ENCODE peak calls at places on chromosomes 4 and X, in five cellular contexts. A, L, Q, W and N are unnamed samples.

GRCh38 chrX:23953908-23954269 is 46.1 kb downstream of the CXorf58 start:
- DNase-seq in A (no peak), L (no peak), Q (no peak), W (no peak), N (no peak)

GRCh38 chr4:118968006-118968405 is 79.4 kb downstream of the SYNPO2 start:
- DNase-seq in A (no peak), L (no peak), Q (peak), W (peak), N (no peak)

GRCh38 chr4:87219648-87220093 is 747 bp downstream of the KLHL8 start:
- DNase-seq in A (peak), L (no peak), Q (peak), W (no peak), N (peak)

GRCh38 chrX:43559643-43560042 is 96.5 kb upstream of the MAOA start:
- DNase-seq in A (peak), L (no peak), Q (peak), W (no peak), N (peak)

GRCh38 chrX:107686792-107687191 is 58.5 kb downstream of the PRPS1 start:
- DNase-seq in A (no peak), L (no peak), Q (peak), W (no peak), N (no peak)

GRCh38 chrX:81174286-81174685 is 27.4 kb downstream of the HMGN5 start:
- DNase-seq in A (no peak), L (no peak), Q (peak), W (peak), N (no peak)

GRCh38 chr4:129545599-129546278 is 449.8 kb downstream of the C4orf33 start:
- DNase-seq in A (no peak), L (peak), Q (no peak), W (no peak), N (no peak)

GRCh38 chr4:62871057-62871456 is 1538.2 kb downstream of the TECRL start:
- DNase-seq in A (no peak), L (no peak), Q (no peak), W (no peak), N (no peak)

GRCh38 chr4:94603170-94603747 is 151.5 kb downstream of the PDLIM5 start:
- DNase-seq in A (no peak), L (peak), Q (peak), W (no peak), N (no peak)

GRCh38 chr4:171101845-171102244 is 711.4 kb upstream of the GALNTL6 start:
- DNase-seq in A (no peak), L (no peak), Q (no peak), W (no peak), N (no peak)

GRCh38 chrX:77572322-77572721 is 125.1 kb downstream of the FGF16 start:
- DNase-seq in A (no peak), L (no peak), Q (peak), W (no peak), N (no peak)

GRCh38 chr4:185591679-185592141 is 56.4 kb upstream of the PDLIM3 start:
- DNase-seq in A (no peak), L (no peak), Q (peak), W (no peak), N (no peak)

GRCh38 chrX:39752820-39753219 is 344.9 kb downstream of the BCOR start:
- DNase-seq in A (no peak), L (no peak), Q (peak), W (no peak), N (no peak)

GRCh38 chr4:140374130-140374477 is 658 bp downstream of the SCOC start:
- DNase-seq in A (no peak), L (no peak), Q (no peak), W (no peak), N (no peak)

GRCh38 chrX:10932842-10933440 is 178.2 kb upstream of the HCCS start:
- DNase-seq in A (no peak), L (no peak), Q (peak), W (no peak), N (no peak)

GRCh38 chr4:90142091-90142490 is 14.9 kb downstream of the CCSER1 start:
- DNase-seq in A (no peak), L (no peak), Q (no peak), W (no peak), N (no peak)

GRCh38 chr4:81652069-81652478 is 180.4 kb upstream of the RASGEF1B start:
- DNase-seq in A (no peak), L (no peak), Q (no peak), W (no peak), N (no peak)

GRCh38 chr4:99655315-99656081 is 2.1 kb downstream of the C4orf54 start:
- DNase-seq in A (no peak), L (peak), Q (peak), W (peak), N (no peak)

GRCh38 chrX:130778773-130779172 is 124.2 kb downstream of the ENOX2 start:
- DNase-seq in A (no peak), L (no peak), Q (peak), W (no peak), N (no peak)

GRCh38 chr4:100907465-100908454 is 389.9 kb upstream of the EMCN start:
- DNase-seq in A (no peak), L (no peak), Q (peak), W (no peak), N (no peak)

GRCh38 chr4:187618701-187619278 is 376.8 kb upstream of the ZFP42 start:
- DNase-seq in A (no peak), L (no peak), Q (peak), W (no peak), N (no peak)

GRCh38 chrX:26778320-26778888 is 562.4 kb downstream of the MAGEB5 start:
- DNase-seq in A (no peak), L (no peak), Q (no peak), W (no peak), N (no peak)

GRCh38 chrX:153495362-153495751 is 577 bp downstream of the BGN start:
- DNase-seq in A (no peak), L (no peak), Q (peak), W (no peak), N (no peak)

GRCh38 chr4:8101796-8102355 is 56.7 kb downstream of the ABLIM2 start:
- DNase-seq in A (no peak), L (no peak), Q (no peak), W (no peak), N (no peak)

GRCh38 chrX:55908685-55909212 is 191.2 kb downstream of the RRAGB start:
- DNase-seq in A (no peak), L (no peak), Q (no peak), W (no peak), N (peak)

GRCh38 chr4:139619644-139620043 is 46.0 kb upstream of the MGST2 start:
- DNase-seq in A (no peak), L (no peak), Q (no peak), W (no peak), N (no peak)

GRCh38 chr4:39435875-39436563 is 22.7 kb downstream of the RPL9 start:
- DNase-seq in A (no peak), L (no peak), Q (no peak), W (no peak), N (no peak)

GRCh38 chr4:53490965-53491622 is 100.2 kb downstream of the LNX1 start:
- DNase-seq in A (no peak), L (no peak), Q (peak), W (peak), N (no peak)

GRCh38 chr4:27149541-27150212 is 289.0 kb downstream of the STIM2 start:
- DNase-seq in A (no peak), L (no peak), Q (peak), W (peak), N (no peak)

GRCh38 chr4:80240976-80241375 is 25.5 kb upstream of the FGF5 start:
- DNase-seq in A (no peak), L (no peak), Q (peak), W (no peak), N (no peak)

GRCh38 chr4:187069398-187069797 is 345.7 kb upstream of the FAT1 start:
- DNase-seq in A (no peak), L (no peak), Q (no peak), W (no peak), N (no peak)

GRCh38 chr4:183130328-183131155 is 31.5 kb downstream of the WWC2 start:
- DNase-seq in A (no peak), L (no peak), Q (peak), W (no peak), N (no peak)

GRCh38 chr4:159018062-159018629 is 84.7 kb upstream of the RAPGEF2 start:
- DNase-seq in A (no peak), L (no peak), Q (no peak), W (no peak), N (peak)

GRCh38 chr4:113153529-113154101 is 104.2 kb downstream of the ANK2 start:
- DNase-seq in A (no peak), L (no peak), Q (no peak), W (no peak), N (no peak)

GRCh38 chr4:38386654-38387188 is 277.3 kb upstream of the KLF3 start:
- DNase-seq in A (no peak), L (no peak), Q (no peak), W (no peak), N (no peak)

GRCh38 chr4:142373610-142374009 is 472.5 kb downstream of the INPP4B start:
- DNase-seq in A (no peak), L (no peak), Q (peak), W (peak), N (no peak)

GRCh38 chr4:52661966-52662705 is 3.0 kb upstream of the USP46 start:
- DNase-seq in A (no peak), L (no peak), Q (no peak), W (no peak), N (no peak)

GRCh38 chr4:4888695-4889094 is 29.2 kb downstream of the MSX1 start:
- DNase-seq in A (no peak), L (no peak), Q (no peak), W (no peak), N (no peak)

GRCh38 chr4:182015893-182016292 is 227.3 kb upstream of the TENM3 start:
- DNase-seq in A (no peak), L (no peak), Q (peak), W (no peak), N (no peak)

GRCh38 chr4:182018691-182019090 is 224.5 kb upstream of the TENM3 start:
- DNase-seq in A (no peak), L (no peak), Q (no peak), W (no peak), N (no peak)

GRCh38 chr4:182017038-182017437 is 226.2 kb upstream of the TENM3 start:
- DNase-seq in A (no peak), L (no peak), Q (no peak), W (no peak), N (peak)

GRCh38 chr4:182014164-182014563 is 229.0 kb upstream of the TENM3 start:
- DNase-seq in A (no peak), L (no peak), Q (no peak), W (no peak), N (no peak)

DNA sequence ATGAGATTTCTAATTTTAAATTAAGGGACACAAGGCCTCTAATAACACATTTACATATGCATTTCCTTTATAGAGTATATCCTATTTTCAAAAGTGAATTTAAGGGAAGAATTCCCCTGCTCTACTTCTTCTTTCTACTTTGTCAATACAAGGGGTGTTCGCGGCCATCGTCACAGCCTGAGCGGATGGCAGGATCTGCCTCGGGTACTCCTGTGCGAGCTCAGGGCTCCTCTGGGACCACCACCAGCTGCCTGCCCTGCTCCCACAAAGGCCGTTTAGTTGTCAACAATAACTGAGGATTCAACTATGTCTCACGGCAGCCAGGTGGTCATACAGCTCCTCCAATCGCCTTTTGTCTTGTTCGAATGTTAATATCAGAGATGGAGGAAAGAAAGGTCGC is 228.2 kb upstream of the TENM3 start:
- DNase-seq in A (no peak), L (no peak), Q (no peak), W (no peak), N (peak)
- TF ChIP-seq CTCF in A (no peak), L (no peak), Q (no peak), W (no peak), N (no peak)

DNA sequence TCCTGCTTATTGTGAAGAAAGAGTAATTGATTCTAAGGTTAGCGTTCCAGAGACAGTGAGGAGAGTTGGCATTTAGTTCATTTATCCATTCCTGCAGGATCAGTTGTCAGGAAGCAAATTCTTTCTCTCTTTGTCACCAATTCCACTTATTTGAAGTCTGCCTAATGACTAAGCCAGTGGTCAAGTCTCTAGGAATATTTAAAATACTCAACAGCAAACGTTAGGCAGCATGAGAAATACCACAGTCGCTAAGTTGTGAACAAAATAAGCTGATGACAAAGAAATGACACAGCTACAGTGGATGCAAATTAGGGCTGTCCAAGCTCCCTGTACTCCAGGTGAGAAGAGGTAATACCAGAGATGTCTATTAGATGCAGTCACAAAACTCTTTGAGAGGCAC is 6.6 kb upstream of the MAGEB17 start:
- DNase-seq in A (no peak), L (no peak), Q (peak), W (no peak), N (no peak)
- TF ChIP-seq CTCF in A (no peak), L (no peak), Q (no peak), W (no peak), N (no peak)

GRCh38 chr4:133484287-133484686 is 335.2 kb downstream of the PCDH10 start:
- DNase-seq in A (no peak), L (no peak), Q (no peak), W (no peak), N (no peak)

DNA sequence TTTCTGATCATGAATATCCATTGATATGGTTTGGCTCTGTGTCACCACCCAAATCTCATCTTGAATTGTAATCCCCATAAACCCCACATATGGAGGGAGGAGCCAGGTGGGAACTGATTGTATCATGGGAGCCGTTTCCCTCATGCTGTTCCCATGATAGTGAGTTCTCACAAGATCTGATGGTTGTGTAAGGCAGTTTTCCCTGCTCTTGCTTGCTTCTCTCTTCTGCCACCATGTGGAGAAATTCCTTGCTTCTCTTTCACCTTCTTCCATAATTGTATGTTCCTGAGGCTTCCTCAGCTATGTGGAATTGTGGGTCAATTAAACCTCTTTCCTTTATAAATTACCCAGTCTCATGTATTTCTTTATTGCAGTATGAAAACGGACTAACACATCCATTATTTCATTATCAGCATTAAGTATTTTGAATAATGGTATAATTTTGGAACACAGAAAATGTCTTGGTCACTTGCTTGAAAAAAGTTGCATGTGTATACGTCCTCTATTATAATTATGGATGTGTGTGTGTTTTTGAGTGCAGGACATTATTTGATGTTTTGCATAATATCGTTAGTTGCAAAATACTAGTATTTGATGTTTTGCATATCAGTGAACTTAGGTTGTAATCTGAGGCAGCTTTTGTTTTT is 334.6 kb downstream of the PCDH10 start:
- DNase-seq in A (no peak), L (no peak), Q (peak), W (no peak), N (no peak)
- TF ChIP-seq CTCF in A (peak), L (peak), Q (peak), W (no peak), N (peak)

DNA sequence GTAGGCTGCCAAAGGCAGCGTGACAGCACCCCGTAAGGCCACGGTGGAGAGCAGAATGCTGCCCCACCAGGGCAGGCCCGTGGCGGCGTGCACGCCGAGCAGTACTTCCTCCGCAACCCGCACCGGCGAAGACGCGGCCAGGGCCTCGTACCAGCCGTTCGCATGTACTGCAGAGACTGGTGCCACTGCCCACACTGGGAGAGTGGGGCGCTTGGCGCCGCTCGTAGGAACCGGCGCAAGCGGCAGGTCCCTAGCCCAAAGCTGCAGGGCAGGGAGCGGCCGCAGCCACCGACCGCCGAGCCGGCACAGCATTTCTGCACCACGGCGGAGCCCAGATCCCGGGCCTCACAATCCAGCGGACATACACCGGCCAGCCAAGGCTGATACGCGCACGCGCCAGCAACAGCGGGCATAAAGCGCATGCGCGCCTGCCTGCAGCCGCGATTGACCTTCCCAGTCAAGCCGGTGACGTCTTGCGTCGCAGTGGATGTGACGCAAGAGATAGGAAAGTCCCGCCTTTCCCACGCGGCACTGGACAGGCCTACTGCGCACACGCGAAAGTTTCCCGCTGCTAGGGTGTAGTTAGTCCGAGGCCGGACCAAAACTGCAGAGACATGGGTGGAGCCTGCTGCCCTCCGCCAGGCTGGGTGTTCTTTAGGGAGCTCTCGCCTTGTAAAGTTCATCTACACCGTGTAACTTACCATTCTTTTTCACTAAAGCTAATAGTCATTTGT is at the start of gene COX18:
- DNase-seq in A (peak), L (peak), Q (peak), W (peak), N (peak)
- TF ChIP-seq CTCF in A (no peak), L (no peak), Q (no peak), W (no peak), N (no peak)

GRCh38 chr4:153159016-153159415 is 45.2 kb upstream of the TRIM2 start:
- DNase-seq in A (no peak), L (no peak), Q (no peak), W (no peak), N (no peak)
- TF ChIP-seq CTCF in A (no peak), L (no peak), Q (no peak), W (no peak), N (peak)

GRCh38 chr4:57199267-57199666 is 89.1 kb upstream of the IGFBP7 start:
- DNase-seq in A (no peak), L (no peak), Q (no peak), W (no peak), N (no peak)
- TF ChIP-seq CTCF in A (no peak), L (no peak), Q (no peak), W (no peak), N (no peak)

DNA sequence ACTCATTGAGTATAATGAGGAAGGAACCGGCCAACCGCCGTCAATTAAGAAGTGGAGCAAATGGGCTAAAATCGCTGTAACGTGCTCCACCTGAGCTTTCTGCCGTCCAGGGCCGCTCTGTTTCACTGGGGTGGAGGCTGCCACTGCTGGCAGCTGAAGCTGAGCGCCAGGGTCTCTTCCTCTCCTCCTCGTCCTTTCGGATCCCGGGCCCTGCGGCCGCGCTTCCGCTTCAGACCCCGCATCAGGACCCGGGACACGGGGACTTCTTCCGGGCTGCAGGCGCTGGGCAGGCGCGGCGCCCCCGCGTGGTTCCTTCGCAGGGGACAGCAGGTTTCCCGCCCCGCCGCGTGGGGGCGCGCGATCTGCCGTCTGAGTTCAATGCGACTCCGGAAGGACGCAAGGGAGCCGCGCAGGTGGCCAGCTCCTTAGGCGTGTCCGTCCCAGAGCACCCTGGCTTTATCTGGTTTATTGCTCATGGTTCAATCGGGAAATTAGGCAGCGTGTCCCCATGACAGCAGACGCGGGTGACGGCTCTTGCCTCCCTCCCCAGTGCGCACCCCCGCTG is 519.8 kb downstream of the TRIML1 start:
- DNase-seq in A (no peak), L (no peak), Q (no peak), W (no peak), N (no peak)
- TF ChIP-seq CTCF in A (no peak), L (no peak), Q (no peak), W (no peak), N (no peak)

DNA sequence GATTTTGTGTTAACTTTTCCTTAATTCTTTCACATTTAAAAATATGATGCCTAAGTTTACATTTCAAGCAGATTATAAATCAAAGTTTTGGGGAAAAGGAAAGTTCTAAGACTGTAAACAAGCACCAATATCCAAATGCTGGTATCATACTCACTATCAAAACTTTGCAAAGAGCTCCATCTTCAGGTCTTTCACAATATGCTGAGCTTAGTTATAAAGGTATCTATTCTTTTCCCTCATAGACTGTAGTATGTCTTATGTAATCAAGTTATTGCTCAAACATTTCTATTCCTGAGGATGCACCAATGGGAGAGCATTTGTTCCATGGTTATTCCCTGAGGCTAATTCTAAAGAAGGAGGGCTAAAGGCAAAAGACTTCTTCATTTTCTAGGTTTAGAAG is 207.9 kb upstream of the FAM241A start:
- DNase-seq in A (no peak), L (no peak), Q (peak), W (peak), N (no peak)
- TF ChIP-seq CTCF in A (peak), L (no peak), Q (peak), W (peak), N (no peak)